ENCODE peak calls at places on chromosomes 16 and 17, in five cellular contexts. One of them, this sample, is unnamed.

GRCh38 chr16:56783332-56783731 is 53.4 kb downstream of the NUP93 start:
- DNase-seq in CD8-positive, alpha-beta memory T cell: no peak
- DNase-seq in HTR-8/SVneo: no peak
- DNase-seq in amniotic stem cell: no peak
- DNase-seq in DMS 273 treated with DMSO at 0.1 percent for 48 hours: no peak
- DNase-seq in this sample: no peak

GRCh38 chr16:27405546-27406451 is 3.8 kb downstream of the IL21R start:
- DNase-seq in CD8-positive, alpha-beta memory T cell: peak
- DNase-seq in HTR-8/SVneo: no peak
- DNase-seq in amniotic stem cell: no peak
- DNase-seq in DMS 273 treated with DMSO at 0.1 percent for 48 hours: no peak
- DNase-seq in this sample: no peak

GRCh38 chr16:11283820-11284248 is 2.7 kb upstream of the PRM1 start:
- DNase-seq in CD8-positive, alpha-beta memory T cell: no peak
- DNase-seq in HTR-8/SVneo: no peak
- DNase-seq in amniotic stem cell: no peak
- DNase-seq in DMS 273 treated with DMSO at 0.1 percent for 48 hours: no peak
- DNase-seq in this sample: peak

GRCh38 chr17:55852734-55853133 is 101.9 kb downstream of the PCTP start:
- DNase-seq in CD8-positive, alpha-beta memory T cell: no peak
- DNase-seq in HTR-8/SVneo: no peak
- DNase-seq in amniotic stem cell: no peak
- DNase-seq in DMS 273 treated with DMSO at 0.1 percent for 48 hours: no peak
- DNase-seq in this sample: no peak

GRCh38 chr17:7774037-7774659 is 56.6 kb downstream of the DNAH2 start:
- DNase-seq in CD8-positive, alpha-beta memory T cell: no peak
- DNase-seq in HTR-8/SVneo: peak
- DNase-seq in amniotic stem cell: no peak
- DNase-seq in DMS 273 treated with DMSO at 0.1 percent for 48 hours: no peak
- DNase-seq in this sample: peak

GRCh38 chr17:19302791-19303233 is 59.7 kb downstream of the B9D1 start:
- DNase-seq in CD8-positive, alpha-beta memory T cell: no peak
- DNase-seq in HTR-8/SVneo: no peak
- DNase-seq in amniotic stem cell: no peak
- DNase-seq in DMS 273 treated with DMSO at 0.1 percent for 48 hours: no peak
- DNase-seq in this sample: no peak

GRCh38 chr16:81733295-81733694 is 45.8 kb upstream of the PLCG2 start:
- DNase-seq in CD8-positive, alpha-beta memory T cell: no peak
- DNase-seq in HTR-8/SVneo: no peak
- DNase-seq in amniotic stem cell: no peak
- DNase-seq in DMS 273 treated with DMSO at 0.1 percent for 48 hours: no peak
- DNase-seq in this sample: no peak

GRCh38 chr16:56181401-56181800 is 9.9 kb upstream of the GNAO1 start:
- DNase-seq in CD8-positive, alpha-beta memory T cell: no peak
- DNase-seq in HTR-8/SVneo: no peak
- DNase-seq in amniotic stem cell: no peak
- DNase-seq in DMS 273 treated with DMSO at 0.1 percent for 48 hours: no peak
- DNase-seq in this sample: no peak

GRCh38 chr16:69924777-69925191 is 26.4 kb upstream of the CLEC18A start:
- DNase-seq in CD8-positive, alpha-beta memory T cell: no peak
- DNase-seq in HTR-8/SVneo: peak
- DNase-seq in amniotic stem cell: peak
- DNase-seq in DMS 273 treated with DMSO at 0.1 percent for 48 hours: no peak
- DNase-seq in this sample: peak